ENCODE peak calls at places on chromosome 22, in nine cellular contexts. Z, D, A, X, J, T, M, B and H are unnamed samples.

GRCh38 chr22:45261407-45262088 is 20.9 kb upstream of the KIAA0930 start:
- DNase-seq in Z (no peak), D (no peak), A (no peak), X (no peak), J (no peak), T (no peak), M (no peak), B (peak; percentile 23), H (no peak)

GRCh38 chr22:22818861-22819855 is 68.5 kb upstream of the IGLL5 start:
- DNase-seq in Z (no peak), D (no peak), A (peak; percentile 66), X (no peak), J (no peak), T (no peak), M (no peak), B (no peak), H (no peak)

GRCh38 chr22:29369460-29369859 is 18.9 kb downstream of the AP1B1 start:
- DNase-seq in Z (peak; percentile 94), D (no peak), A (no peak), X (peak; percentile 92), J (peak; percentile 82), T (no peak), M (peak; percentile 84), B (peak; percentile 79), H (peak; percentile 60)

GRCh38 chr22:20058989-20059770 is 20.9 kb upstream of the DGCR8 start:
- DNase-seq in Z (no peak), D (no peak), A (no peak), X (no peak), J (no peak), T (no peak), M (no peak), B (peak; percentile 61), H (no peak)

GRCh38 chr22:38187413-38188212 is 6.0 kb upstream of the PLA2G6 start:
- DNase-seq in Z (peak; percentile 59), D (no peak), A (no peak), X (peak; percentile 92), J (peak; percentile 56), T (no peak), M (no peak), B (no peak), H (no peak)

GRCh38 chr22:19766506-19767426 is 6.2 kb downstream of the TBX1 start:
- DNase-seq in Z (no peak), D (no peak), A (peak; percentile 77), X (peak; percentile 21), J (no peak), T (no peak), M (peak; percentile 43), B (no peak), H (no peak)

GRCh38 chr22:37571258-37571991 is 8.5 kb downstream of the LGALS2 start:
- DNase-seq in Z (no peak), D (no peak), A (no peak), X (peak; percentile 33), J (no peak), T (no peak), M (peak; percentile 85), B (peak; percentile 92), H (peak; percentile 51)

GRCh38 chr22:36872084-36872483 is 11.3 kb downstream of the NCF4 start:
- DNase-seq in Z (no peak), D (no peak), A (no peak), X (no peak), J (no peak), T (no peak), M (no peak), B (no peak), H (no peak)

GRCh38 chr22:40196628-40197027 is 18.9 kb downstream of the TNRC6B start:
- DNase-seq in Z (peak; percentile 93), D (no peak), A (peak; percentile 73), X (peak; percentile 97), J (peak; percentile 98), T (no peak), M (peak; percentile 86), B (peak; percentile 87), H (peak; percentile 69)

GRCh38 chr22:46081831-46082210 is 68.5 kb upstream of the PPARA start:
- DNase-seq in Z (no peak), D (no peak), A (peak; percentile 31), X (no peak), J (no peak), T (no peak), M (no peak), B (no peak), H (no peak)

GRCh38 chr22:17633217-17633997 is 4.9 kb upstream of the ATP6V1E1 start:
- DNase-seq in Z (peak; percentile 89), D (no peak), A (no peak), X (peak; percentile 72), J (peak; percentile 13), T (no peak), M (peak; percentile 92), B (peak; percentile 82), H (peak; percentile 90)

GRCh38 chr22:45772726-45773125 is 101.1 kb downstream of the ATXN10 start:
- DNase-seq in Z (no peak), D (no peak), A (no peak), X (no peak), J (no peak), T (no peak), M (no peak), B (no peak), H (no peak)

GRCh38 chr22:25478573-25478972 is 85.9 kb upstream of the GRK3 start:
- DNase-seq in Z (no peak), D (no peak), A (no peak), X (no peak), J (no peak), T (no peak), M (no peak), B (no peak), H (no peak)

GRCh38 chr22:44574057-44574456 is 76.0 kb upstream of the RTL6 start:
- DNase-seq in Z (no peak), D (no peak), A (peak; percentile 41), X (no peak), J (peak; percentile 65), T (no peak), M (peak; percentile 89), B (peak; percentile 95), H (peak; percentile 93)

GRCh38 chr22:38177926-38178604 is 3.6 kb downstream of the PLA2G6 start:
- DNase-seq in Z (peak; percentile 80), D (no peak), A (no peak), X (peak; percentile 96), J (peak; percentile 88), T (no peak), M (peak; percentile 85), B (peak; percentile 93), H (peak; percentile 86)

GRCh38 chr22:50236731-50237409 is 8.0 kb downstream of the TUBGCP6 start:
- DNase-seq in Z (peak; percentile 57), D (no peak), A (no peak), X (peak; percentile 50), J (peak; percentile 20), T (no peak), M (no peak), B (peak; percentile 97), H (no peak)

GRCh38 chr22:35544810-35545209 is 4.2 kb downstream of the RASD2 start:
- DNase-seq in Z (no peak), D (no peak), A (no peak), X (no peak), J (no peak), T (no peak), M (no peak), B (no peak), H (no peak)

GRCh38 chr22:25735657-25736056 is 6.3 kb upstream of the MYO18B start:
- DNase-seq in Z (no peak), D (no peak), A (no peak), X (no peak), J (no peak), T (no peak), M (no peak), B (peak; percentile 27), H (no peak)

GRCh38 chr22:47847281-47847890 is 1084.9 kb downstream of the TBC1D22A start:
- DNase-seq in Z (no peak), D (no peak), A (no peak), X (no peak), J (no peak), T (no peak), M (no peak), B (no peak), H (no peak)

GRCh38 chr22:32721328-32722180 is 80.0 kb upstream of the TIMP3 start:
- DNase-seq in Z (no peak), D (no peak), A (no peak), X (no peak), J (no peak), T (no peak), M (no peak), B (no peak), H (no peak)

GRCh38 chr22:41828516-41828915 is 4.4 kb upstream of the SREBF2 start:
- DNase-seq in Z (no peak), D (no peak), A (no peak), X (no peak), J (no peak), T (no peak), M (no peak), B (no peak), H (no peak)

GRCh38 chr22:36456459-36456835 is 25.0 kb downstream of the TXN2 start:
- DNase-seq in Z (no peak), D (no peak), A (no peak), X (no peak), J (no peak), T (no peak), M (no peak), B (peak; percentile 49), H (no peak)

GRCh38 chr22:24284747-24285203 is 14.1 kb downstream of the SPECC1L start:
- DNase-seq in Z (no peak), D (no peak), A (no peak), X (peak; percentile 54), J (peak; percentile 53), T (no peak), M (peak; percentile 24), B (peak; percentile 37), H (no peak)

GRCh38 chr22:17085277-17086091 is 684 bp downstream of the IL17RA start:
- DNase-seq in Z (peak; percentile 11), D (no peak), A (peak; percentile 77), X (peak; percentile 40), J (no peak), T (no peak), M (no peak), B (peak; percentile 68), H (no peak)

GRCh38 chr22:48710410-48710809 is 1117.3 kb downstream of the BRD1 start:
- DNase-seq in Z (no peak), D (no peak), A (peak; percentile 46), X (no peak), J (no peak), T (no peak), M (no peak), B (peak; percentile 77), H (no peak)

GRCh38 chr22:36853407-36854099 is 7.3 kb upstream of the NCF4 start:
- DNase-seq in Z (peak; percentile 83), D (no peak), A (peak; percentile 95), X (peak; percentile 29), J (peak; percentile 55), T (peak; percentile 80), M (peak; percentile 68), B (no peak), H (peak; percentile 38)

GRCh38 chr22:30763815-30764686 is 69.4 kb downstream of the OSBP2 start:
- DNase-seq in Z (peak; percentile 92), D (no peak), A (peak; percentile 72), X (peak; percentile 68), J (peak; percentile 81), T (no peak), M (peak; percentile 71), B (peak; percentile 93), H (peak; percentile 58)

GRCh38 chr22:49701380-49702067 is 126.1 kb downstream of the BRD1 start:
- DNase-seq in Z (no peak), D (no peak), A (peak; percentile 13), X (no peak), J (no peak), T (no peak), M (no peak), B (no peak), H (no peak)

GRCh38 chr22:32695451-32695891 is 106.0 kb upstream of the TIMP3 start:
- DNase-seq in Z (peak; percentile 89), D (no peak), A (no peak), X (peak; percentile 93), J (peak; percentile 98), T (no peak), M (peak; percentile 79), B (peak; percentile 91), H (peak; percentile 74)

GRCh38 chr22:22825213-22825593 is 62.4 kb upstream of the IGLL5 start:
- DNase-seq in Z (no peak), D (no peak), A (no peak), X (no peak), J (no peak), T (no peak), M (no peak), B (no peak), H (peak; percentile 4)

GRCh38 chr22:35206889-35207288 is 50.4 kb upstream of the HMGXB4 start:
- DNase-seq in Z (no peak), D (no peak), A (no peak), X (no peak), J (no peak), T (no peak), M (no peak), B (no peak), H (no peak)